ENCODE peak calls at places on chromosomes 7 and 10, in seven cellular contexts. B, V, I, A, P, W and K are unnamed samples.

GRCh38 chr7:81877890-81878289 is 108.0 kb upstream of the HGF start:
- DNase-seq in I (no peak), B (no peak), A (no peak), V (no peak), P (no peak), W (no peak), K (no peak)

GRCh38 chr10:111410740-111411139 is 333.9 kb downstream of the ADRA2A start:
- DNase-seq in W (no peak), V (no peak), P (no peak), I (peak), A (no peak), B (peak), K (no peak)

GRCh38 chr10:12186324-12186723 is 9.4 kb downstream of the NUDT5 start:
- DNase-seq in A (no peak), P (no peak), B (no peak), I (no peak), W (no peak), V (no peak), K (no peak)

GRCh38 chr10:101062231-101063161 is 707 bp downstream of the KAZALD1 start:
- DNase-seq in P (peak), I (peak), V (peak), W (peak), B (peak), A (peak), K (peak)

GRCh38 chr10:86370006-86370585 is 3.5 kb upstream of the GRID1 start:
- DNase-seq in I (no peak), W (no peak), A (no peak), V (no peak), P (no peak), B (no peak), K (no peak)

GRCh38 chr10:131979821-131980270 is 1.9 kb downstream of the BNIP3 start:
- DNase-seq in B (peak), P (no peak), V (peak), I (peak), A (no peak), W (peak), K (peak)

GRCh38 chr10:56096226-56096517 is 264.9 kb downstream of the ZWINT start:
- DNase-seq in B (no peak), P (no peak), I (no peak), A (no peak), V (no peak), W (no peak), K (no peak)

GRCh38 chr10:80357000-80357803 is 621 bp downstream of the DYDC2 start:
- DNase-seq in W (no peak), P (no peak), B (no peak), A (peak), I (no peak), V (no peak), K (peak)

GRCh38 chr10:110218627-110219026 is 11.2 kb downstream of the MXI1 start:
- DNase-seq in A (no peak), I (no peak), W (no peak), P (no peak), V (no peak), B (no peak), K (no peak)